ENCODE peak calls at places on chromosomes 1 and 21, in ten cellular contexts. E is upper lobe of right lung, A is A549, I is cardiac muscle cell, J is astrocyte of the cerebellum, X is dorsolateral prefrontal cortex, G is fibroblast of pulmonary artery, Y is brain microvascular endothelial cell, L is esophagus squamous epithelium, Q is right lobe of liver. R is an unnamed sample.

GRCh38 chr1:169892819-169893644 is 664 bp downstream of the SCYL3 start:
- DNase-seq in E (peak; percentile 80), A (peak; percentile 14), I (peak; percentile 29), J (no peak), X (no peak), G (peak; percentile 40), Y (peak; percentile 14), L (no peak), Q (peak; percentile 70), R (peak; percentile 49)

GRCh38 chr1:57860333-57860732 is 436.5 kb upstream of the DAB1 start:
- DNase-seq in E (no peak), A (no peak), I (no peak), J (no peak), X (no peak), G (no peak), Y (no peak), L (no peak), Q (no peak), R (no peak)

GRCh38 chr1:206736878-206737728 is 33.5 kb upstream of the IL19 start:
- DNase-seq in E (no peak), A (no peak), I (peak; percentile 40), J (no peak), X (no peak), G (no peak), Y (no peak), L (no peak), Q (no peak), R (no peak)

GRCh38 chr1:234141006-234141405 is 232.2 kb upstream of the COA6 start:
- DNase-seq in E (no peak), A (no peak), I (no peak), J (no peak), X (no peak), G (no peak), Y (no peak), L (no peak), Q (no peak), R (no peak)

GRCh38 chr1:156524481-156524869 is 23.9 kb upstream of the MEF2D start:
- DNase-seq in E (peak; percentile 8), A (no peak), I (peak; percentile 55), J (no peak), X (no peak), G (no peak), Y (no peak), L (no peak), Q (no peak), R (no peak)

GRCh38 chr1:50930965-50931737 is 28.9 kb downstream of the FAF1 start:
- DNase-seq in E (no peak), A (no peak), I (no peak), J (no peak), X (no peak), G (no peak), Y (peak; percentile 31), L (no peak), Q (no peak), R (peak; percentile 4)

GRCh38 chr1:177569476-177569875 is 398.7 kb downstream of the BRINP2 start:
- DNase-seq in E (no peak), A (no peak), I (no peak), J (peak; percentile 1), X (no peak), G (peak; percentile 41), Y (peak; percentile 47), L (no peak), Q (no peak), R (peak; percentile 27)

GRCh38 chr1:65009724-65010420 is 43.5 kb upstream of the JAK1 start:
- DNase-seq in E (no peak), A (no peak), I (no peak), J (no peak), X (no peak), G (no peak), Y (no peak), L (no peak), Q (no peak), R (no peak)

GRCh38 chr21:33569986-33570385 is 18.5 kb downstream of the DONSON start:
- DNase-seq in E (no peak), A (no peak), I (no peak), J (no peak), X (no peak), G (no peak), Y (no peak), L (no peak), Q (no peak), R (no peak)

GRCh38 chr1:69568435-69569280 is 936 bp downstream of the LRRC7 start:
- DNase-seq in E (no peak), A (no peak), I (peak; percentile 15), J (no peak), X (peak; percentile 44), G (no peak), Y (no peak), L (no peak), Q (no peak), R (peak; percentile 9)

GRCh38 chr21:34282223-34282622 is 81.6 kb upstream of the KCNE2 start:
- DNase-seq in E (no peak), A (no peak), I (no peak), J (no peak), X (no peak), G (peak; percentile 7), Y (peak; percentile 6), L (no peak), Q (no peak), R (peak; percentile 9)

GRCh38 chr1:96772972-96773371 is 51.4 kb downstream of the PTBP2 start:
- DNase-seq in E (no peak), A (no peak), I (no peak), J (no peak), X (no peak), G (no peak), Y (no peak), L (no peak), Q (no peak), R (no peak)

GRCh38 chr21:29490016-29490415 is 191.3 kb downstream of the BACH1 start:
- DNase-seq in E (no peak), A (no peak), I (no peak), J (peak; percentile 32), X (no peak), G (peak; percentile 17), Y (peak; percentile 40), L (no peak), Q (no peak), R (no peak)

GRCh38 chr1:180622658-180623508 is 8.9 kb upstream of the XPR1 start:
- DNase-seq in E (no peak), A (no peak), I (no peak), J (no peak), X (no peak), G (no peak), Y (no peak), L (no peak), Q (no peak), R (no peak)

GRCh38 chr1:180628646-180629045 is 3.2 kb upstream of the XPR1 start:
- DNase-seq in E (no peak), A (no peak), I (no peak), J (no peak), X (no peak), G (no peak), Y (no peak), L (no peak), Q (no peak), R (no peak)

GRCh38 chr1:180626711-180627110 is 5.1 kb upstream of the XPR1 start:
- DNase-seq in E (no peak), A (no peak), I (no peak), J (no peak), X (no peak), G (no peak), Y (no peak), L (no peak), Q (no peak), R (no peak)

GRCh38 chr1:180627411-180627810 is 4.4 kb upstream of the XPR1 start:
- DNase-seq in E (no peak), A (no peak), I (no peak), J (no peak), X (no peak), G (no peak), Y (no peak), L (no peak), Q (no peak), R (peak; percentile 23)

GRCh38 chr1:180623579-180624347 is 8.1 kb upstream of the XPR1 start:
- DNase-seq in E (no peak), A (peak; percentile 42), I (no peak), J (no peak), X (no peak), G (peak; percentile 59), Y (peak; percentile 38), L (no peak), Q (no peak), R (peak; percentile 26)
- TF ChIP-seq CTCF in E (no peak), A (peak; percentile 31), I (peak; percentile 52), J (peak; percentile 37), X (no peak), G (peak; percentile 58), Y (peak; percentile 61), L (peak; percentile 22), Q (no peak), R (peak; percentile 34)

GRCh38 chr1:67339623-67340343 is 32.1 kb downstream of the IL12RB2 start:
- DNase-seq in E (no peak), A (peak; percentile 3), I (no peak), J (peak; percentile 13), X (no peak), G (peak; percentile 56), Y (peak; percentile 81), L (no peak), Q (no peak), R (peak; percentile 49)
- H3K4me3 ChIP-seq in E (no peak overlapping the region), A (no peak overlapping the region), I (no peak overlapping the region), J (no peak overlapping the region), X (no peak overlapping the region), G (no peak overlapping the region), Y (no peak overlapping the region), L (no peak overlapping the region), Q (no peak overlapping the region), R (peak overlapping the region; percentile 16)

GRCh38 chr1:27318137-27318536 is 3.8 kb upstream of the TMEM222 start:
- DNase-seq in E (no peak), A (no peak), I (no peak), J (no peak), X (no peak), G (no peak), Y (no peak), L (no peak), Q (no peak), R (no peak)

GRCh38 chr1:27318596-27318995 is 3.4 kb upstream of the TMEM222 start:
- DNase-seq in E (no peak), A (no peak), I (peak; percentile 59), J (no peak), X (no peak), G (no peak), Y (no peak), L (no peak), Q (no peak), R (peak; percentile 82)

GRCh38 chr1:27322569-27323116 is 680 bp downstream of the TMEM222 start:
- DNase-seq in E (no peak), A (no peak), I (no peak), J (no peak), X (no peak), G (no peak), Y (no peak), L (no peak), Q (no peak), R (no peak)

GRCh38 chr1:27325286-27325685 is 3.3 kb downstream of the TMEM222 start:
- DNase-seq in E (no peak), A (no peak), I (no peak), J (no peak), X (no peak), G (no peak), Y (no peak), L (no peak), Q (no peak), R (no peak)

GRCh38 chr1:27321813-27322568 is at the start of gene TMEM222:
- DNase-seq in E (peak; percentile 99), A (peak; percentile 95), I (peak; percentile 98), J (peak; percentile 90), X (peak; percentile 100), G (peak; percentile 98), Y (peak; percentile 92), L (peak; percentile 82), Q (peak; percentile 98), R (peak; percentile 99)
- TF ChIP-seq CTCF in E (peak; percentile 40), A (no peak), I (peak; percentile 13), J (no peak), X (no peak), G (no peak), Y (no peak), L (peak; percentile 26), Q (no peak), R (no peak)

GRCh38 chr1:167066333-167067122 is 23.6 kb downstream of the GPA33 start:
- DNase-seq in E (peak; percentile 88), A (peak; percentile 45), I (peak; percentile 84), J (peak; percentile 13), X (peak; percentile 89), G (peak; percentile 50), Y (peak; percentile 49), L (no peak), Q (peak; percentile 84), R (peak; percentile 30)
- H3K4me3 ChIP-seq in E (no peak overlapping the region), A (peak overlapping the region; percentile 40), I (peak overlapping the region; percentile 6), J (peak overlapping the region; percentile 32), X (peak overlapping the region; percentile 66), G (peak overlapping the region; percentile 2), Y (peak overlapping the region; percentile 37), L (peak overlapping the region; percentile 15), Q (no peak overlapping the region), R (peak overlapping the region; percentile 19)